ENCODE peak calls at places on chromosomes 4 and X, in ten cellular contexts. Y is left ventricle myocardium inferior, J is AG04449, A is caudate nucleus, K is NT2/D1, U is GM04504, I is ureter, H is small intestine, D is C1 segment of cervical spinal cord, V is ovary. L is an unnamed sample.

GRCh38 chr4:5500165-5500564 is 208.2 kb downstream of the EVC2 start:
- DNase-seq in J (no peak), V (no peak), H (no peak), K (no peak), A (no peak), Y (no peak), I (no peak), D (no peak), U (no peak), L (no peak)

GRCh38 chrX:73262991-73263390 is 48.3 kb upstream of the NAP1L2 start:
- DNase-seq in U (no peak), K (peak), Y (no peak), J (no peak), I (no peak), V (no peak), H (no peak), D (no peak), A (no peak), L (peak)

GRCh38 chr4:143359794-143360193 is 23.1 kb downstream of the GAB1 start:
- DNase-seq in J (no peak), A (no peak), H (no peak), V (no peak), K (no peak), Y (no peak), U (no peak), I (no peak), D (no peak), L (peak)

GRCh38 chrX:635428-636192 is 5.0 kb downstream of the SHOX start:
- DNase-seq in Y (no peak), V (no peak), K (no peak), D (no peak), J (no peak), H (no peak), U (no peak), I (peak), A (no peak), L (no peak)

GRCh38 chr4:139910106-139910505 is 243.9 kb downstream of the MAML3 start:
- DNase-seq in A (no peak), H (no peak), J (no peak), Y (no peak), K (no peak), I (no peak), D (no peak), V (no peak), U (no peak), L (no peak)

GRCh38 chr4:186878203-186878800 is 154.6 kb upstream of the FAT1 start:
- DNase-seq in A (no peak), I (no peak), V (no peak), U (peak), J (no peak), D (no peak), H (no peak), K (no peak), Y (no peak), L (no peak)

GRCh38 chr4:81351653-81352455 is 119.9 kb downstream of the RASGEF1B start:
- DNase-seq in V (peak), D (peak), Y (peak), H (peak), A (no peak), K (peak), U (peak), J (peak), I (peak), L (peak)

GRCh38 chrX:136525738-136526606 is 6.0 kb upstream of the VGLL1 start:
- DNase-seq in J (peak), I (peak), D (no peak), H (peak), K (no peak), U (peak), A (no peak), Y (peak), V (peak), L (no peak)

GRCh38 chr4:98747659-98748091 is 89.3 kb upstream of the TSPAN5 start:
- DNase-seq in K (peak), U (no peak), Y (no peak), D (no peak), A (no peak), I (no peak), J (no peak), V (no peak), H (peak), L (no peak)

GRCh38 chr4:76611164-76611563 is 176.1 kb downstream of the SHROOM3 start:
- DNase-seq in H (no peak), D (no peak), A (no peak), Y (no peak), U (no peak), J (no peak), I (no peak), K (no peak), V (no peak), L (no peak)

GRCh38 chr4:151407466-151408379 is 1.3 kb upstream of the FHIP1A start:
- DNase-seq in H (peak), I (peak), J (no peak), U (no peak), V (peak), Y (peak), D (no peak), K (no peak), A (peak), L (peak)